ENCODE peak calls at places on chromosome 10, in five cellular contexts. One of them, this sample, is unnamed.

GRCh38 chr10:107740962-107741690 is 576.6 kb upstream of the SORCS1 start:
- DNase-seq in IMR-90: peak; percentile 13
- DNase-seq in HCT116: no peak
- DNase-seq in HepG2: no peak
- DNase-seq in sigmoid colon: no peak
- DNase-seq in this sample: no peak

GRCh38 chr10:45001382-45002148 is 842 bp downstream of the ZNF22 start:
- DNase-seq in IMR-90: peak; percentile 69
- DNase-seq in HCT116: no peak
- DNase-seq in HepG2: no peak
- DNase-seq in sigmoid colon: peak; percentile 83
- DNase-seq in this sample: peak; percentile 76

GRCh38 chr10:102230264-102230860 is 4.3 kb downstream of the ELOVL3 start:
- DNase-seq in IMR-90: peak; percentile 42
- DNase-seq in HCT116: peak; percentile 91
- DNase-seq in HepG2: no peak
- DNase-seq in sigmoid colon: no peak
- DNase-seq in this sample: peak; percentile 21

GRCh38 chr10:49277973-49278372 is 21.0 kb upstream of the C10orf71 start:
- DNase-seq in IMR-90: no peak
- DNase-seq in HCT116: no peak
- DNase-seq in HepG2: no peak
- DNase-seq in sigmoid colon: no peak
- DNase-seq in this sample: no peak

GRCh38 chr10:123272171-123272570 is 118.0 kb downstream of the BUB3 start:
- DNase-seq in IMR-90: no peak
- DNase-seq in HCT116: no peak
- DNase-seq in HepG2: no peak
- DNase-seq in sigmoid colon: no peak
- DNase-seq in this sample: no peak

GRCh38 chr10:71731791-71732190 is 12.2 kb upstream of the C10orf105 start:
- DNase-seq in IMR-90: no peak
- DNase-seq in HCT116: no peak
- DNase-seq in HepG2: no peak
- DNase-seq in sigmoid colon: no peak
- DNase-seq in this sample: no peak

GRCh38 chr10:17143055-17143690 is 13.6 kb upstream of the CUBN start:
- DNase-seq in IMR-90: peak; percentile 15
- DNase-seq in HCT116: no peak
- DNase-seq in HepG2: no peak
- DNase-seq in sigmoid colon: no peak
- DNase-seq in this sample: no peak

GRCh38 chr10:66292922-66293321 is 632.9 kb upstream of the LRRTM3 start:
- DNase-seq in IMR-90: no peak
- DNase-seq in HCT116: no peak
- DNase-seq in HepG2: no peak
- DNase-seq in sigmoid colon: no peak
- DNase-seq in this sample: no peak

GRCh38 chr10:111999205-111999914 is 184.2 kb downstream of the GPAM start:
- DNase-seq in IMR-90: no peak
- DNase-seq in HCT116: no peak
- DNase-seq in HepG2: no peak
- DNase-seq in sigmoid colon: no peak
- DNase-seq in this sample: no peak

GRCh38 chr10:71290331-71290730 is 28.7 kb upstream of the SLC29A3 start:
- DNase-seq in IMR-90: no peak
- DNase-seq in HCT116: no peak
- DNase-seq in HepG2: peak; percentile 32
- DNase-seq in sigmoid colon: no peak
- DNase-seq in this sample: no peak

GRCh38 chr10:76432274-76433012 is 1001.0 kb downstream of the LRMDA start:
- DNase-seq in IMR-90: peak; percentile 74
- DNase-seq in HCT116: no peak
- DNase-seq in HepG2: no peak
- DNase-seq in sigmoid colon: peak; percentile 80
- DNase-seq in this sample: no peak

GRCh38 chr10:43192824-43193223 is 54.6 kb downstream of the CSGALNACT2 start:
- DNase-seq in IMR-90: no peak
- DNase-seq in HCT116: no peak
- DNase-seq in HepG2: no peak
- DNase-seq in sigmoid colon: no peak
- DNase-seq in this sample: no peak

GRCh38 chr10:30374353-30374752 is 25.3 kb upstream of the MTPAP start:
- DNase-seq in IMR-90: no peak
- DNase-seq in HCT116: no peak
- DNase-seq in HepG2: peak; percentile 27
- DNase-seq in sigmoid colon: peak; percentile 53
- DNase-seq in this sample: no peak

GRCh38 chr10:69327463-69328345 is 49.4 kb downstream of the HK1 start:
- DNase-seq in IMR-90: peak; percentile 63
- DNase-seq in HCT116: no peak
- DNase-seq in HepG2: no peak
- DNase-seq in sigmoid colon: peak; percentile 93
- DNase-seq in this sample: peak; percentile 92
- H3K4me1 ChIP-seq in IMR-90: peaks cover 9% of the 10 kb centered on the region
- H3K4me1 ChIP-seq in HCT116: peaks cover 24% of the 10 kb centered on the region
- H3K4me1 ChIP-seq in HepG2: no peaks in the 10 kb centered on the region
- H3K4me1 ChIP-seq in sigmoid colon: peaks cover 72% of the 10 kb centered on the region
- H3K4me1 ChIP-seq in this sample: peaks cover 15% of the 10 kb centered on the region

DNA sequence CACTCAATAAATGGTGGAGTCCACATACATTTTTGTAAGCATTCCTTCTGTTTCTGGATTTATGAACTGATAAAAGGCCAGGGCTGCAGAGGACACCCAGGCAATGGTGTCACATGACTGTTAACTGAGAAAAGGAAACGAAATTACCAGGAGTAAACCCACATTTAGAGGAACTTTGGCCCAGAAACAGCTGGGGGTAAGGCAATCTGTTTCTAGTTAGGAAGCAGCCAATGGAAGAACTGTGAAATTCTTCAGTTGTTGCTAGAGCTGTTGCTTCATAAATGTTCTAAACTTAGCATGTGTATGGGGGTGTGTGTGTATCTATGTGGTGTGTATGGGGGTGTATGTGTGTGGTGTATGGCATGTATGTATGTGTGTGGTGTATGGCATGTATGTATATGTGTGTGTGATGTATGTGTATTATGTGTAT is 11.8 kb upstream of the PDCD4 start:
- DNase-seq in IMR-90: peak; percentile 72
- DNase-seq in HCT116: no peak
- DNase-seq in HepG2: no peak
- DNase-seq in sigmoid colon: peak; percentile 67
- DNase-seq in this sample: no peak
- H3K4me3 ChIP-seq in IMR-90: no peak overlapping the region
- H3K4me3 ChIP-seq in HCT116: no peak overlapping the region
- H3K4me3 ChIP-seq in HepG2: no peak overlapping the region
- H3K4me3 ChIP-seq in sigmoid colon: no peak overlapping the region
- H3K4me3 ChIP-seq in this sample: no peak overlapping the region

GRCh38 chr10:87878664-87879459 is 15.4 kb downstream of the PTEN start:
- DNase-seq in IMR-90: no peak
- DNase-seq in HCT116: no peak
- DNase-seq in HepG2: no peak
- DNase-seq in sigmoid colon: no peak
- DNase-seq in this sample: no peak
- TF ChIP-seq POLR2A in IMR-90: no peak
- TF ChIP-seq POLR2A in HCT116: no peak
- TF ChIP-seq POLR2A in HepG2: no peak
- TF ChIP-seq POLR2A in sigmoid colon: no peak
- TF ChIP-seq POLR2A in this sample: no peak

GRCh38 chr10:132543916-132544743 is 6.5 kb downstream of the INPP5A start:
- DNase-seq in IMR-90: no peak
- DNase-seq in HCT116: no peak
- DNase-seq in HepG2: no peak
- DNase-seq in sigmoid colon: peak; percentile 59
- DNase-seq in this sample: no peak

GRCh38 chr10:132547421-132547861 is 9.9 kb downstream of the INPP5A start:
- DNase-seq in IMR-90: no peak
- DNase-seq in HCT116: no peak
- DNase-seq in HepG2: no peak
- DNase-seq in sigmoid colon: peak; percentile 62
- DNase-seq in this sample: no peak

GRCh38 chr10:132544744-132545658 is 7.4 kb downstream of the INPP5A start:
- DNase-seq in IMR-90: no peak
- DNase-seq in HCT116: no peak
- DNase-seq in HepG2: no peak
- DNase-seq in sigmoid colon: peak; percentile 63
- DNase-seq in this sample: no peak

GRCh38 chr10:132546567-132547420 is 9.2 kb downstream of the INPP5A start:
- DNase-seq in IMR-90: no peak
- DNase-seq in HCT116: no peak
- DNase-seq in HepG2: no peak
- DNase-seq in sigmoid colon: peak; percentile 60
- DNase-seq in this sample: no peak

GRCh38 chr10:132545659-132546367 is 8.2 kb downstream of the INPP5A start:
- DNase-seq in IMR-90: no peak
- DNase-seq in HCT116: no peak
- DNase-seq in HepG2: no peak
- DNase-seq in sigmoid colon: peak; percentile 64
- DNase-seq in this sample: no peak
- H3K4me1 ChIP-seq in IMR-90: peaks cover 2% of the 10 kb centered on the region
- H3K4me1 ChIP-seq in HCT116: no peaks in the 10 kb centered on the region
- H3K4me1 ChIP-seq in HepG2: peaks cover 30% of the 10 kb centered on the region
- H3K4me1 ChIP-seq in sigmoid colon: peaks cover 84% of the 10 kb centered on the region
- H3K4me1 ChIP-seq in this sample: peaks cover 6% of the 10 kb centered on the region